ENCODE peak calls at places on chromosome 2, in five cellular contexts. O, B, M, D and H are unnamed samples.

GRCh38 chr2:209808521-209808920 is 36.9 kb downstream of the UNC80 start:
- DNase-seq in O (no peak), B (no peak), M (no peak), D (no peak), H (no peak)

GRCh38 chr2:219614076-219614860 is 13.2 kb upstream of the SLC4A3 start:
- DNase-seq in O (no peak), B (no peak), M (no peak), D (no peak), H (no peak)

GRCh38 chr2:239836021-239836765 is 188.9 kb downstream of the NDUFA10 start:
- DNase-seq in O (no peak), B (no peak), M (no peak), D (no peak), H (no peak)

GRCh38 chr2:113309655-113310387 is 31.1 kb upstream of the PAX8 start:
- DNase-seq in O (no peak), B (no peak), M (no peak), D (no peak), H (no peak)

GRCh38 chr2:105804266-105804665 is 59.6 kb downstream of the NCK2 start:
- DNase-seq in O (no peak), B (no peak), M (no peak), D (no peak), H (no peak)

GRCh38 chr2:138094031-138094430 is 129.8 kb downstream of the HNMT start:
- DNase-seq in O (no peak), B (no peak), M (no peak), D (no peak), H (no peak)

GRCh38 chr2:123495241-123495640 is 529.8 kb upstream of the CNTNAP5 start:
- DNase-seq in O (no peak), B (no peak), M (no peak), D (no peak), H (no peak)

GRCh38 chr2:86044614-86045013 is 61.1 kb downstream of the POLR1A start:
- DNase-seq in O (no peak), B (no peak), M (no peak), D (no peak), H (no peak)

GRCh38 chr2:43636616-43637015 is 444 bp upstream of the PLEKHH2 start:
- DNase-seq in O (no peak), B (peak), M (no peak), D (no peak), H (no peak)

GRCh38 chr2:239046822-239047221 is 198.9 kb downstream of the TWIST2 start:
- DNase-seq in O (no peak), B (no peak), M (no peak), D (no peak), H (no peak)

GRCh38 chr2:71796174-71796592 is 342.8 kb downstream of the DYSF start:
- DNase-seq in O (no peak), B (no peak), M (no peak), D (peak), H (no peak)

GRCh38 chr2:100242891-100243670 is 79.2 kb downstream of the LONRF2 start:
- DNase-seq in O (peak), B (peak), M (peak), D (peak), H (peak)

GRCh38 chr2:130156624-130157004 is 11.7 kb upstream of the CCDC74B start:
- DNase-seq in O (no peak), B (no peak), M (no peak), D (no peak), H (no peak)

GRCh38 chr2:120424274-120424796 is 78.4 kb downstream of the INHBB start:
- DNase-seq in O (no peak), B (no peak), M (no peak), D (no peak), H (no peak)

GRCh38 chr2:207231962-207232361 is 66.2 kb upstream of the KLF7 start:
- DNase-seq in O (no peak), B (no peak), M (no peak), D (no peak), H (no peak)

GRCh38 chr2:205849136-205849535 is 166.8 kb downstream of the NRP2 start:
- DNase-seq in O (no peak), B (no peak), M (no peak), D (no peak), H (no peak)

GRCh38 chr2:233643128-233643527 is 6.9 kb downstream of the UGT1A10 start:
- DNase-seq in O (no peak), B (no peak), M (no peak), D (no peak), H (peak)

GRCh38 chr2:219002395-219003266 is 9.4 kb upstream of the CRYBA2 start:
- DNase-seq in O (peak), B (peak), M (no peak), D (peak), H (peak)

GRCh38 chr2:10382313-10383061 is 65.6 kb downstream of the ODC1 start:
- DNase-seq in O (peak), B (peak), M (no peak), D (no peak), H (no peak)

GRCh38 chr2:134098258-134098785 is 155.6 kb upstream of the MGAT5 start:
- DNase-seq in O (no peak), B (no peak), M (no peak), D (no peak), H (no peak)

GRCh38 chr2:133817680-133818566 is 249.7 kb upstream of the NCKAP5 start:
- DNase-seq in O (no peak), B (no peak), M (no peak), D (no peak), H (peak)

GRCh38 chr2:84894758-84895520 is 10.5 kb upstream of the TMSB10 start:
- DNase-seq in O (no peak), B (no peak), M (no peak), D (no peak), H (no peak)

GRCh38 chr2:79162132-79162531 is 2.6 kb upstream of the REG3A start:
- DNase-seq in O (no peak), B (no peak), M (no peak), D (no peak), H (no peak)

GRCh38 chr2:128549646-128550260 is 231.1 kb upstream of the HS6ST1 start:
- DNase-seq in O (no peak), B (no peak), M (no peak), D (no peak), H (no peak)

GRCh38 chr2:216775043-216775453 is 79.7 kb upstream of the IGFBP5 start:
- DNase-seq in O (no peak), B (no peak), M (peak), D (peak), H (peak)

GRCh38 chr2:223894009-223894408 is 51.1 kb downstream of the WDFY1 start:
- DNase-seq in O (no peak), B (no peak), M (no peak), D (no peak), H (no peak)

GRCh38 chr2:138522556-138522955 is 21.0 kb downstream of the SPOPL start:
- DNase-seq in O (no peak), B (peak), M (no peak), D (no peak), H (no peak)

GRCh38 chr2:166900700-166901099 is 12.4 kb downstream of the XIRP2 start:
- DNase-seq in O (peak), B (no peak), M (no peak), D (no peak), H (no peak)

GRCh38 chr2:179579744-179580143 is 281.7 kb downstream of the ZNF385B start:
- DNase-seq in O (no peak), B (no peak), M (no peak), D (no peak), H (no peak)

GRCh38 chr2:205702576-205702975 is 20.3 kb downstream of the NRP2 start:
- DNase-seq in O (no peak), B (no peak), M (no peak), D (no peak), H (no peak)

GRCh38 chr2:23803965-23804542 is 122.9 kb downstream of the ATAD2B start:
- DNase-seq in O (peak), B (no peak), M (peak), D (no peak), H (peak)

GRCh38 chr2:200156140-200156858 is 150.2 kb upstream of the SPATS2L start:
- DNase-seq in O (no peak), B (no peak), M (peak), D (no peak), H (no peak)

GRCh38 chr2:232421189-232421785 is 14.6 kb downstream of the ALPG start:
- DNase-seq in O (no peak), B (no peak), M (no peak), D (no peak), H (no peak)

GRCh38 chr2:232422051-232422450 is 15.4 kb downstream of the ALPG start:
- DNase-seq in O (no peak), B (no peak), M (no peak), D (no peak), H (no peak)

GRCh38 chr2:232420073-232420454 is 13.4 kb downstream of the ALPG start:
- DNase-seq in O (no peak), B (no peak), M (no peak), D (no peak), H (no peak)

GRCh38 chr2:232419245-232420072 is 12.8 kb downstream of the ALPG start:
- DNase-seq in O (no peak), B (no peak), M (no peak), D (no peak), H (no peak)

GRCh38 chr2:232420463-232421188 is 14.0 kb downstream of the ALPG start:
- DNase-seq in O (peak), B (no peak), M (no peak), D (peak), H (no peak)
- TF ChIP-seq CTCF in O (no peak), B (no peak), M (no peak), D (no peak), H (no peak)

DNA sequence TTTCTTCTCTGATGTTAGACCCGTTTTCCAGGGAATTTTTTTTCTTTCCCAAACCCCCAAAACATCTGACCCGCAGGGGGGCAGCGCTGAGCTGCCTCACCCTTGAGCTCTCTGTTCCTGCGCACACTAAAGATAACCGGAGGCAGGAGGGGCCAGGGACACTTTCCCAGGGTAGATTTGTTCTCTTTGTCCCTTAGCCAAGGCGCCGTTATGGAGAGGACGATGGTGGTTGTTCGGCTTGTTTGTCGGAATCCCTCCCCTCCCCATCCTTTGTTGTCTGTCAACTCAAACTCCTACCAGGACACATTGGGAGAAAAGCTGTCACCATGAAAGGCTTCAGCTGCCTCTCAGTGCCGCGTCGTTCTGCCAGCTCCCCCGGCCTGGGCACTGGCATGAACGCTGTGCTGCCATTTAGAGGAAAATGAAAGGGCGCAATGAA is 62.3 kb downstream of the RND3 start:
- DNase-seq in O (peak), B (no peak), M (no peak), D (peak), H (peak)
- TF ChIP-seq CTCF in O (no peak), B (no peak), M (no peak), D (no peak), H (peak)

GRCh38 chr2:173720310-173720709 is 244.9 kb downstream of the SP3 start:
- DNase-seq in O (no peak), B (no peak), M (no peak), D (no peak), H (no peak)
- TF ChIP-seq CTCF in O (no peak), B (no peak), M (no peak), D (no peak), H (no peak)

DNA sequence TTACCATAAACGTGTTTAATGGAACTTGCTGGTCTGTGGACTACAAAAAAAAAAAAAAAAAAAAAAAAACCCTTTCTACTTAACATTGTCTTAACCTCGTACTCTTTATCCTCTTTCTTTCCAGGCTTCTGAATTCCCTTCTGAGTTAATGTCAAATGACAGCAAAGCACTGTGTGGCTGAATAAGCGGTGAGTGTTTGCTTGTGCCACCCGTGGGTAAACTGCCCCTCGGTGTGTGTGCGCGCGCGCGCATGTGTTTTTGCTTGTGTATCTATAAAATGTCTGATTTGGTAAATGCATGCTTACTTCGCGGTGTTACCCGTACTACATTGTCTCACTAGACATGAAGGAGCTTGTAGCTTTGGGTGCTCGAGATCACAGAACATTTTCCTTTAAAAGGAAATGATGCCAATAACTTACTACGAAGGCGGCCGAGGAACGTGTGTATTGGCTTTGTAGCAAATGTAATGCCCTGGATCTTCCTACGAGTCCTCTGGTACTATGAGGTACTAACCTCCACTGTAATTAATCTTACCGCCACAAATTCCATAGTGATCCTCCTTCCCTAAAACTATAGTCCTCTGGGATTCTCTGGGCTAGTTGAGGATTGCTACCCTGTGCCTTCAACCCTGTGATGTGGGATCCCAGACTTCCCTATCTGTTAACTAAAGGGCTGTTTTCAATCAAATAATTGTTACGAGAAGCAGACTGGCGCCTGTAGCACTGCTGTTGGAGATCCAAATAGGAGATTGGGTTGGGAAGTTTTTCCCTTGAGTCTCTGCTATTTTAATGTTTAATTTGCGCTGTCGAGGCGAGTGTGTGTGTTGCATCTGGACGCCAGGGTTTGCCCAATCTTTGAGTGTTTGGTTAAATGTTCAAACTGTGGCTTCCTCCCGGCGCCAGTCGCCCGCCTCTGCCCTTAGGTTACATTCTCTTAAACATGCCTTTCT is 1.1 kb downstream of the ID2 start:
- DNase-seq in O (no peak), B (peak), M (peak), D (no peak), H (peak)
- TF ChIP-seq CTCF in O (no peak), B (peak), M (no peak), D (no peak), H (no peak)

DNA sequence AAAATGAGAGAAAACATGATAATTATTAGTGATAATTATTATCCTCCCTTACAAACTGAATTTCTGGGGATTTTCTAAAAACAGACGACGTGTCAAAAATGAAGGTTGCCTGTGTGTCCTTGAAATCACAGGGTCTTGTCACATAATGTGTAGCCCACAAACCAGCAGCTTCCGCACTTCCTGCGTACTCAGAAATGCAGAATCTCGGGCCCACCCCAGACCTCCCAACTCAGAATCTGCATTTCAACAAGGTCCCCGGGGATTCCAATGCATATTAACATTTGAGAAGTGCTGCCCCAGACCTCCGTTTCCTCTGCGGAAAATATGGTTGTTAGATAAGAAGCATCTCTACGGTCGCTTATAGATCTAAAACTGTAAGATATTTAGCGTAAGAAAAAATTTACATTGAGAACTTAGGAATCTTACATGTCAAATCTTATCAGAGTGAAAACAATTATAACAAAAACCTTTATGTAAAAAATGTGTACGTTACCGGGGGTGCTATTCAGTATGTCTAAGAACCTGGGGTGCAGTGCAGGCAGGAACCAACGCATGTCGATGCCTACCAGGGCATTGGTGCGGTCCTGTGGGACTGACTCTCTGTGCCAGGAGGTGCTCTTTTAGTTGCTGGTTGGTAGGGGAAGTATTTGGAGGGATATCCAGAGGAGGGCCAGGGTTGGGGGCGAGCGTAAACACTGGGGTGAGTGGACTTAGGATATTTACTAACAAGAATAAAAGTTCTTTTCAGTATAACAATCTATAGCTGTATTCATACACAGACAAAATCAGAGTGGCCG is 15.2 kb downstream of the CDKL4 start:
- DNase-seq in O (no peak), B (no peak), M (no peak), D (no peak), H (no peak)
- TF ChIP-seq CTCF in O (no peak), B (no peak), M (no peak), D (peak), H (no peak)

DNA sequence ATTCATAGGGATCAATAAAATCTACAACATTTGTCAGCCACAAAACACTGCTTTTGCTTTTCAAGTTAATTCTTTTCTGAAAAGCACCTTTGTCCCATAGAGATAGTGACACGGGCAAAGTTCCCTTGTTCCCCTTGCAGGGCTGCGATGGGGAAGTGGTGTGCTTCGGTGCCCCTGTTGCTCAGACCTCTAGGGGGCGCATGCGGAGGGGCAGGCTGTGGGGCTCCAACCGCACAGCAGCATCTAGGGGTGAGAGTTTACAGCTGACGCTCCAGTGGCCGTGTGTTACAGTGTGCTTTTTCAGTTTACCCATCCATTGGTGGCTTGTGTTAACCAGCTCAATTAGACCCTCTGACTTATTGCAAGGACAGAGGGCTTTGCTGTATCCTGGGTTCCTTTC is 1432.2 kb upstream of the ACVR2A start:
- DNase-seq in O (no peak), B (no peak), M (no peak), D (no peak), H (no peak)
- TF ChIP-seq CTCF in O (peak), B (no peak), M (no peak), D (peak), H (no peak)

DNA sequence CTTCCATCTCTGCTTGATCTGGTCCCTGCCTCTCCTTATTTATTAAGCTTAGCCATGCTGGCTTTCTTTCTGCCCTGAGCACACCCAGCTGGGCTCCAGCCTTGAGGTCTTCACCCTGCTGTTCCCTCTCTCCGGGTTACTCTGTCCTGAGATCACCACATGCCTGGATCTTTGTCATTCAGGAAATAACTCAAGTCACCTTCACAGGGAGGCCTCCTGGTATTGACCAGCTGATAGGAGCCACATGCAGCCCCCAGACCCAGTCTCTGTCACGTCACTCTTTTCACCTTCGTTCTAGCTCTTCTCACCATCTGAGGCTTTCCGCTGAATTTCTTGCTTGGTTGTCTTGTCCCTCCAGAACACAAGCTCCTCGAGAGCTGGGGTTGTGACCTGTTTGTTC is 114.4 kb downstream of the TSN start:
- DNase-seq in O (no peak), B (no peak), M (no peak), D (no peak), H (no peak)
- TF ChIP-seq CTCF in O (no peak), B (no peak), M (no peak), D (no peak), H (no peak)